ENCODE peak calls at places on chromosomes 16 and 17, in seven cellular contexts. One of them, this sample, is unnamed. For H3K9me3, the result is how much of the 10 kb centered on the place peaks cover.

GRCh38 chr17:10792156-10792555 is 11.7 kb downstream of the TMEM238L start:
- DNase-seq in CD4-positive, CD25-positive, alpha-beta regulatory T cell: no peak
- DNase-seq in cardiac muscle cell: no peak
- DNase-seq in SK-N-SH: no peak
- DNase-seq in PC-9: no peak
- DNase-seq in IMR-90: no peak
- DNase-seq in lower lobe of right lung: no peak
- DNase-seq in this sample: no peak

GRCh38 chr17:81302861-81303326 is 7.8 kb upstream of the SLC38A10 start:
- DNase-seq in cardiac muscle cell: no peak
- DNase-seq in IMR-90: no peak
- DNase-seq in SK-N-SH: peak
- DNase-seq in lower lobe of right lung: no peak
- DNase-seq in CD4-positive, CD25-positive, alpha-beta regulatory T cell: no peak
- DNase-seq in PC-9: no peak
- DNase-seq in this sample: no peak

GRCh38 chr16:58421029-58421428 is 28.8 kb downstream of the GINS3 start:
- DNase-seq in SK-N-SH: no peak
- DNase-seq in IMR-90: no peak
- DNase-seq in CD4-positive, CD25-positive, alpha-beta regulatory T cell: no peak
- DNase-seq in lower lobe of right lung: no peak
- DNase-seq in PC-9: no peak
- DNase-seq in cardiac muscle cell: no peak
- DNase-seq in this sample: no peak

GRCh38 chr17:37392024-37392590 is 14.5 kb downstream of the ACACA start:
- DNase-seq in SK-N-SH: no peak
- DNase-seq in lower lobe of right lung: no peak
- DNase-seq in CD4-positive, CD25-positive, alpha-beta regulatory T cell: no peak
- DNase-seq in IMR-90: peak
- DNase-seq in PC-9: peak
- DNase-seq in cardiac muscle cell: peak
- DNase-seq in this sample: no peak

GRCh38 chr17:77853208-77853977 is 105.1 kb upstream of the TNRC6C start:
- DNase-seq in PC-9: no peak
- DNase-seq in SK-N-SH: no peak
- DNase-seq in IMR-90: no peak
- DNase-seq in lower lobe of right lung: no peak
- DNase-seq in cardiac muscle cell: no peak
- DNase-seq in CD4-positive, CD25-positive, alpha-beta regulatory T cell: no peak
- DNase-seq in this sample: no peak

GRCh38 chr17:3688852-3689261 is 7.1 kb downstream of the P2RX5 start:
- DNase-seq in IMR-90: no peak
- DNase-seq in cardiac muscle cell: no peak
- DNase-seq in SK-N-SH: no peak
- DNase-seq in PC-9: no peak
- DNase-seq in lower lobe of right lung: no peak
- DNase-seq in CD4-positive, CD25-positive, alpha-beta regulatory T cell: no peak
- DNase-seq in this sample: no peak

GRCh38 chr17:81429813-81430510 is 34.7 kb downstream of the BAHCC1 start:
- DNase-seq in cardiac muscle cell: peak
- DNase-seq in lower lobe of right lung: no peak
- DNase-seq in IMR-90: no peak
- DNase-seq in SK-N-SH: peak
- DNase-seq in CD4-positive, CD25-positive, alpha-beta regulatory T cell: no peak
- DNase-seq in PC-9: no peak
- DNase-seq in this sample: no peak

GRCh38 chr16:48003226-48003907 is 152.4 kb downstream of the ABCC12 start:
- DNase-seq in lower lobe of right lung: no peak
- DNase-seq in CD4-positive, CD25-positive, alpha-beta regulatory T cell: no peak
- DNase-seq in SK-N-SH: no peak
- DNase-seq in IMR-90: no peak
- DNase-seq in PC-9: no peak
- DNase-seq in cardiac muscle cell: no peak
- DNase-seq in this sample: no peak

GRCh38 chr17:2517539-2517938 is 5.9 kb upstream of the METTL16 start:
- DNase-seq in lower lobe of right lung: no peak
- DNase-seq in SK-N-SH: no peak
- DNase-seq in PC-9: no peak
- DNase-seq in CD4-positive, CD25-positive, alpha-beta regulatory T cell: no peak
- DNase-seq in cardiac muscle cell: no peak
- DNase-seq in IMR-90: no peak
- DNase-seq in this sample: no peak

GRCh38 chr16:81625544-81626152 is 153.4 kb upstream of the PLCG2 start:
- DNase-seq in lower lobe of right lung: peak
- DNase-seq in SK-N-SH: no peak
- DNase-seq in PC-9: peak
- DNase-seq in IMR-90: peak
- DNase-seq in cardiac muscle cell: no peak
- DNase-seq in CD4-positive, CD25-positive, alpha-beta regulatory T cell: no peak
- DNase-seq in this sample: peak

GRCh38 chr16:27149986-27150385 is 53.3 kb upstream of the KDM8 start:
- DNase-seq in CD4-positive, CD25-positive, alpha-beta regulatory T cell: no peak
- DNase-seq in IMR-90: no peak
- DNase-seq in SK-N-SH: no peak
- DNase-seq in PC-9: no peak
- DNase-seq in cardiac muscle cell: no peak
- DNase-seq in lower lobe of right lung: no peak
- DNase-seq in this sample: no peak

GRCh38 chr17:17152385-17152784 is 53.7 kb downstream of the PLD6 start:
- DNase-seq in lower lobe of right lung: peak
- DNase-seq in IMR-90: no peak
- DNase-seq in SK-N-SH: no peak
- DNase-seq in PC-9: no peak
- DNase-seq in CD4-positive, CD25-positive, alpha-beta regulatory T cell: no peak
- DNase-seq in cardiac muscle cell: peak
- DNase-seq in this sample: peak

GRCh38 chr16:12685806-12686205 is 117.9 kb downstream of the CPPED1 start:
- DNase-seq in SK-N-SH: no peak
- DNase-seq in PC-9: no peak
- DNase-seq in cardiac muscle cell: no peak
- DNase-seq in IMR-90: no peak
- DNase-seq in lower lobe of right lung: peak
- DNase-seq in CD4-positive, CD25-positive, alpha-beta regulatory T cell: no peak
- DNase-seq in this sample: no peak

GRCh38 chr17:74739227-74739831 is 2.3 kb downstream of the RAB37 start:
- DNase-seq in CD4-positive, CD25-positive, alpha-beta regulatory T cell: no peak
- DNase-seq in cardiac muscle cell: no peak
- DNase-seq in SK-N-SH: no peak
- DNase-seq in PC-9: no peak
- DNase-seq in IMR-90: no peak
- DNase-seq in lower lobe of right lung: no peak
- DNase-seq in this sample: no peak

GRCh38 chr17:561118-561517 is 153.5 kb downstream of the VPS53 start:
- DNase-seq in lower lobe of right lung: no peak
- DNase-seq in CD4-positive, CD25-positive, alpha-beta regulatory T cell: no peak
- DNase-seq in cardiac muscle cell: peak
- DNase-seq in PC-9: no peak
- DNase-seq in SK-N-SH: no peak
- DNase-seq in IMR-90: peak
- DNase-seq in this sample: no peak

GRCh38 chr16:8926827-8927226 is 36.9 kb downstream of the USP7 start:
- DNase-seq in IMR-90: no peak
- DNase-seq in SK-N-SH: no peak
- DNase-seq in PC-9: no peak
- DNase-seq in lower lobe of right lung: no peak
- DNase-seq in cardiac muscle cell: no peak
- DNase-seq in CD4-positive, CD25-positive, alpha-beta regulatory T cell: no peak
- DNase-seq in this sample: no peak

GRCh38 chr16:89860747-89861304 is 12.6 kb upstream of the TCF25 start:
- DNase-seq in CD4-positive, CD25-positive, alpha-beta regulatory T cell: peak
- DNase-seq in PC-9: peak
- DNase-seq in cardiac muscle cell: peak
- DNase-seq in SK-N-SH: peak
- DNase-seq in IMR-90: peak
- DNase-seq in lower lobe of right lung: peak
- DNase-seq in this sample: peak

DNA sequence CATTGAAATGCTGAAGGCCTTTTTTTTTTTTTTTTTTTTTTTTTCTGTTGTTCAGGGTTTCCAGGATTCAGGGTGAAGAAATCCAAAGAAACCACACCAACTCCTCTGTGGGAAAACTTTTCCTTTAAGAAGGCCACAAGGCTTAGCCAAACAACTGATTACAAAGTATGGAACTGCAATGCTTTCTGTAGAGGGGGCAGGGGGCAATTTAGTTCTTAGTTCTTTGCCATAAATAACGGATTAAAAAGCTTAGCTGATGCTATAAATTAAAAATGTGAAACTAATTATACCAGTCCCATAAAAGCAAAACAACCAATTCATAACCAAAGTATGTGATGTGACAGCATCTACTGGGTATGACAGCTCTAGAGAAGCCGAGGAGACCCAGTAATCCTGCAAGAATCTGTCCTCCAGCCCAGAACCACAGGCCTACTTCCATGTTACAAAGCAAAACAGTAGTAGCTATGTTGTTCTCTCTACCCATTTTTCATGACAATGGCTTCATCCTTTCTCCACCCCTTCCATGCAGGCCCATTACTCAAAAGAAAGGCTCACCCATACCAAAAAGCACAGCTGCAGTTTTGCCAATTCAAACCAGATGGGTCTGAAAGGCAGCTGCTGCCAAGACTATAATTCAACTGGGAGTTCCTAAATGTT is 167.0 kb upstream of the ZFHX3 start:
- DNase-seq in SK-N-SH: no peak
- DNase-seq in PC-9: no peak
- DNase-seq in IMR-90: peak
- DNase-seq in lower lobe of right lung: no peak
- DNase-seq in cardiac muscle cell: peak
- DNase-seq in CD4-positive, CD25-positive, alpha-beta regulatory T cell: no peak
- DNase-seq in this sample: no peak
- H3K9me3 ChIP-seq in SK-N-SH: under half
- H3K9me3 ChIP-seq in PC-9: under half
- H3K9me3 ChIP-seq in IMR-90: under half
- H3K9me3 ChIP-seq in lower lobe of right lung: under half
- H3K9me3 ChIP-seq in cardiac muscle cell: under half
- H3K9me3 ChIP-seq in CD4-positive, CD25-positive, alpha-beta regulatory T cell: under half
- H3K9me3 ChIP-seq in this sample: under half

DNA sequence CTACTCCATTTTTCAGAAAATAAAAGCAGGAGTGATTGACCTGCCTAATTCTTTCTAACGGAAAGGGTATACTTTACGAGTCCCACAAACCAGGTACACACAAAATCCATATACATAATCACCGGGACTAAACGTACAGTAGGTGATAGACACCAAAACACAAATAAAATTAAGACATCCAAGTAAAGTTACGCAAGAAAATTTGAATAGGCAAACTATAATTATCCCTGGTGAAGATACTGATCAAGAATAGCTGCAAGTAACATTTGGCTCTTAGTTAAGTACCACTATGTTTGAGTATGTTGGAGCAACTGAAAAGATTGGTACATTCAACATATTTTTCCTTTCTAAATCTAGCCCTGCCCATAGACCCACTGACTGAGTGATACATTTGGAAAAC is 1.7 kb downstream of the HELZ start:
- DNase-seq in CD4-positive, CD25-positive, alpha-beta regulatory T cell: no peak
- DNase-seq in PC-9: no peak
- DNase-seq in lower lobe of right lung: no peak
- DNase-seq in SK-N-SH: no peak
- DNase-seq in IMR-90: no peak
- DNase-seq in cardiac muscle cell: no peak
- DNase-seq in this sample: no peak
- H3K4me3 ChIP-seq in CD4-positive, CD25-positive, alpha-beta regulatory T cell: peak
- H3K4me3 ChIP-seq in PC-9: peak
- H3K4me3 ChIP-seq in lower lobe of right lung: peak
- H3K4me3 ChIP-seq in SK-N-SH: peak
- H3K4me3 ChIP-seq in IMR-90: no peak
- H3K4me3 ChIP-seq in cardiac muscle cell: peak
- H3K4me3 ChIP-seq in this sample: no peak

GRCh38 chr17:49564638-49565037 is 11.0 kb upstream of the NXPH3 start:
- DNase-seq in lower lobe of right lung: no peak
- DNase-seq in SK-N-SH: no peak
- DNase-seq in CD4-positive, CD25-positive, alpha-beta regulatory T cell: no peak
- DNase-seq in cardiac muscle cell: no peak
- DNase-seq in PC-9: no peak
- DNase-seq in IMR-90: no peak
- DNase-seq in this sample: no peak
- H3K9me3 ChIP-seq in lower lobe of right lung: under half
- H3K9me3 ChIP-seq in SK-N-SH: under half
- H3K9me3 ChIP-seq in CD4-positive, CD25-positive, alpha-beta regulatory T cell: under half
- H3K9me3 ChIP-seq in cardiac muscle cell: under half
- H3K9me3 ChIP-seq in PC-9: under half
- H3K9me3 ChIP-seq in IMR-90: under half
- H3K9me3 ChIP-seq in this sample: under half

GRCh38 chr16:31142109-31143035 is 6.8 kb upstream of the PRSS8 start:
- DNase-seq in IMR-90: peak
- DNase-seq in CD4-positive, CD25-positive, alpha-beta regulatory T cell: peak
- DNase-seq in lower lobe of right lung: peak
- DNase-seq in SK-N-SH: peak
- DNase-seq in cardiac muscle cell: peak
- DNase-seq in PC-9: peak
- DNase-seq in this sample: peak
- H3K4me3 ChIP-seq in IMR-90: peak
- H3K4me3 ChIP-seq in CD4-positive, CD25-positive, alpha-beta regulatory T cell: peak
- H3K4me3 ChIP-seq in lower lobe of right lung: peak
- H3K4me3 ChIP-seq in SK-N-SH: peak
- H3K4me3 ChIP-seq in cardiac muscle cell: peak
- H3K4me3 ChIP-seq in PC-9: peak
- H3K4me3 ChIP-seq in this sample: peak

DNA sequence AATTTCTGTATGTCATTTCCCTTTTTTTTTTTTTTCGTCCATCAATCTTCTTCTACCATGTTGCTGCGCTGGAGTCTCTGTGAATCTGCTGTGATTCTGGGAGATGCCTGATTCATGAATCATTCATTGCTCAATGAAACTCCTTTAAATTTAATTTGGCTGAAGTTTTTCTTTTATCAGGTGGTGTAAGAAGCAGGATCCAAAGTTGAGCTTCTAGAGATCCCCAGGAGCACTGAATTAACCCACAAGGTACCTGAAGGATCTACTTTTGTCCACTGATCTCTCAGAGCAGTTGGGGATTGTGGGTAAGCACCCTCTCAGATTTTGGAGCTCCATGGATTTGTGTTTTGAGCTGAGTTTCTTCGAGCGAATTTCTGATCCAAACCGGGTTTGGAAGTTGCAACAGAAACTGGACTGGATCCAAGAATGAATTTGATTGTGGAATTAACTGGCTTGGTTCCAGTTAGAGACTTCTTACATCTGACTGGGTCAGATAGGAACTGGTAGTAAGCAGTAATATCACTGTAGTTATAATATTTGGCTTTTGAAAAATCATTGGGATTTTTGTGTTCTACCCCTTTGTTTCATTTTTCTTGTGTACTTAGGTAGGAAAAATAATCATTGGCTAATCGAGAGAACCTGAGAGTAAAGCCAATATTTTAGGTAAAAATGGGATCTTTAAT is 447.8 kb upstream of the TOM1L1 start:
- DNase-seq in SK-N-SH: no peak
- DNase-seq in cardiac muscle cell: no peak
- DNase-seq in lower lobe of right lung: no peak
- DNase-seq in CD4-positive, CD25-positive, alpha-beta regulatory T cell: no peak
- DNase-seq in IMR-90: no peak
- DNase-seq in PC-9: no peak
- DNase-seq in this sample: no peak
- H3K9me3 ChIP-seq in SK-N-SH: under half
- H3K9me3 ChIP-seq in cardiac muscle cell: under half
- H3K9me3 ChIP-seq in lower lobe of right lung: under half
- H3K9me3 ChIP-seq in CD4-positive, CD25-positive, alpha-beta regulatory T cell: under half
- H3K9me3 ChIP-seq in IMR-90: under half
- H3K9me3 ChIP-seq in PC-9: under half
- H3K9me3 ChIP-seq in this sample: under half

This sample was measured in tibial artery.